ENCODE peak calls at places on chromosomes 12 and 14, in six cellular contexts. A is fibroblast of mammary gland, S is cardiac muscle cell, G is HCT116, E is ovary, Q is lower leg skin. Z is an unnamed sample.
A peak's percentile ranks its signal among the peaks of the same experiment; 100 is the strongest.

GRCh38 chr14:106802413-106803364 is 1276.3 kb downstream of the TMEM121 start:
- DNase-seq in A (no peak), E (no peak), Q (no peak), G (no peak), S (no peak), Z (no peak)

GRCh38 chr14:95493976-95494375 is 22.5 kb downstream of the SYNE3 start:
- DNase-seq in Q (no peak), S (no peak), G (no peak), E (no peak), A (no peak), Z (no peak)

GRCh38 chr12:117469883-117470483 is 108.6 kb upstream of the NOS1 start:
- DNase-seq in E (no peak), G (no peak), A (no peak), S (no peak), Q (no peak), Z (no peak)

GRCh38 chr12:29067430-29067829 is 81.6 kb upstream of the FAR2 start:
- DNase-seq in A (no peak), E (no peak), Q (no peak), S (no peak), G (no peak), Z (no peak)

GRCh38 chr12:123940627-123940966 is 32.0 kb downstream of the CCDC92 start:
- DNase-seq in S (no peak), Q (peak; percentile 29), A (no peak), E (no peak), G (no peak), Z (no peak)

GRCh38 chr12:7161327-7161726 is 28.2 kb upstream of the PEX5 start:
- DNase-seq in S (no peak), A (no peak), E (no peak), Q (no peak), G (no peak), Z (no peak)

GRCh38 chr14:61152851-61153364 is 128.2 kb downstream of the TMEM30B start:
- DNase-seq in E (no peak), G (no peak), A (peak; percentile 93), Q (no peak), S (peak; percentile 66), Z (no peak)

GRCh38 chr14:20631821-20632389 is 9.6 kb downstream of the OR6S1 start:
- DNase-seq in G (no peak), E (peak; percentile 78), Q (peak; percentile 91), S (peak; percentile 80), A (peak; percentile 80), Z (peak; percentile 83)

GRCh38 chr14:92314182-92314581 is 8.8 kb upstream of the SLC24A4 start:
- DNase-seq in G (no peak), E (no peak), A (peak; percentile 42), S (no peak), Q (no peak), Z (no peak)

GRCh38 chr12:108856428-108857157 is 790 bp downstream of the SSH1 start:
- DNase-seq in E (peak; percentile 57), G (no peak), Q (peak; percentile 95), S (peak; percentile 71), A (peak; percentile 78), Z (peak; percentile 76)

GRCh38 chr12:57868870-57869609 is 22.5 kb upstream of the CTDSP2 start:
- DNase-seq in A (no peak), S (no peak), Q (peak; percentile 89), G (no peak), E (no peak), Z (no peak)

GRCh38 chr12:108884116-108885012 is 4.5 kb downstream of the DAO start:
- DNase-seq in Q (no peak), S (peak; percentile 46), A (peak; percentile 42), E (no peak), G (peak; percentile 39), Z (peak; percentile 38)

DNA sequence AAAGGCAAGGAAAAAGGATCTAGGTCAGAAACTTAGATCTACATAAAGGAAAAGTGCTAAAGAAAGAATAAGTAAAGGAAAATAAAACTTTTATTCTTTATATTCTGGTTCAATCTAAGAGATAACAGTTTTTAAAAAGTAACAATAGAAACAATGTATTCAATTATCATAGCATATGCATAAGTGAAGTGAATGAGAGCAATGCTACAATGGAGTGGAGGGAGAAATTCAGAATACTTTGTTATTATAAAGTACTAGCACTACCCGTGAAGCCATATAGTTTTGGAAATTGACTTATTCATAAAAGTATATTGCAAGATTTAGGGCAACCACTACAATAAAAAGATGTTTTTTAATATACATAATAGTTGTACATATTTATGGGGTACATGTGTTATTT is 586.0 kb upstream of the MDGA2 start:
- DNase-seq in E (no peak), S (no peak), A (no peak), G (no peak), Q (no peak), Z (no peak)
- H3K4me3 ChIP-seq in E (no peak overlapping the region), S (no peak overlapping the region), A (no peak overlapping the region), G (no peak overlapping the region), Q (no peak overlapping the region), Z (no peak overlapping the region)

DNA sequence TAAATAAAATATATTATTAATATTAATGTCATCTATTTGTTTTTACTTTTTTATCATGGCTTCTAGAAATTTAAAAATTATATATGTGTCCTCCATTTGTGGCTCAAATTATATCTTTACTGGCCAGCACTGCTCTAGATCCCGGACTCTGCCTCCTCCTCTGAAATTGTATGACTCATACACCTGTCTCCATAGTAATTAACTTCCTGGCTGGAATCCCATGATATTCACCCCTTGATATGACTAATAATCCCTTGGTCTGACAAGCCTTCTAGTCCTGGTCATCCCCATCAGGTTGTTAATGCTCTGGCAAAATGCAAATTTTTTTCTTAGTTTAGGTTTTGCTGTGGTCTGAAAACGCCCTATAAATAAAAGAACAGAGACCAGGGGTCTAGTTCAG is 116.2 kb downstream of the BMP4 start:
- DNase-seq in G (peak; percentile 82), E (no peak), A (no peak), S (peak; percentile 30), Q (no peak), Z (peak; percentile 34)
- H3K4me3 ChIP-seq in G (no peak overlapping the region), E (no peak overlapping the region), A (no peak overlapping the region), S (no peak overlapping the region), Q (no peak overlapping the region), Z (no peak overlapping the region)

GRCh38 chr14:89428556-89429196 is 11.6 kb upstream of the FOXN3 start:
- DNase-seq in E (peak; percentile 52), Q (no peak), G (no peak), S (no peak), A (no peak), Z (no peak)

GRCh38 chr14:89432226-89432625 is 15.2 kb upstream of the FOXN3 start:
- DNase-seq in A (no peak), G (no peak), Q (no peak), E (no peak), S (no peak), Z (no peak)

GRCh38 chr14:89428163-89428523 is 11.1 kb upstream of the FOXN3 start:
- DNase-seq in E (no peak), A (no peak), S (no peak), G (no peak), Q (no peak), Z (no peak)

GRCh38 chr14:89429206-89430091 is 12.4 kb upstream of the FOXN3 start:
- DNase-seq in A (no peak), S (no peak), E (no peak), G (no peak), Q (no peak), Z (peak; percentile 24)

DNA sequence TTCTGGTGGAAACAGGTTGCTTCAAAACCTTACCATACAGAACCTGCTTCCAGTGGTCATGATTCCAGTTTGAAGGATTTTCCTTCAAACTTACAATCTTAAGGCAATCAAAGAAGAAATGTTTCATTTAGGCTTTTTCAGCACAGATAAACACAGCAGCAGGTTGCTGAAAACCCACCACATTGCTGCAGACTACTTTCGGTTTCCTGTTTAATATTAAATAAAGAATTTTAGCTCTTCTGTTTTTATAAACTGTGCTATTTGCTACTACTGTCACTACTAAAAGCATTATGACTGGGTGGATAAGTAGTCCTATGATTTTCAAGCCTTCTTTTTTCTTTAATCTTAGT is 13.2 kb upstream of the FOXN3 start:
- DNase-seq in A (no peak), S (no peak), Q (no peak), E (no peak), G (no peak), Z (no peak)
- H3K4me3 ChIP-seq in A (no peak overlapping the region), S (no peak overlapping the region), Q (no peak overlapping the region), E (peak overlapping the region; percentile 6), G (no peak overlapping the region), Z (no peak overlapping the region)

GRCh38 chr12:125185740-125186470 is 120.7 kb downstream of the AACS start:
- DNase-seq in A (peak; percentile 52), Q (no peak), G (peak; percentile 49), E (peak; percentile 53), S (peak; percentile 82), Z (peak; percentile 85)

GRCh38 chr12:125187148-125187733 is 122.0 kb downstream of the AACS start:
- DNase-seq in S (no peak), A (no peak), G (no peak), Q (no peak), E (no peak), Z (no peak)

GRCh38 chr12:125187780-125188741 is 122.8 kb downstream of the AACS start:
- DNase-seq in Q (no peak), G (no peak), A (no peak), E (no peak), S (no peak), Z (no peak)

GRCh38 chr12:125185311-125185739 is 120.1 kb downstream of the AACS start:
- DNase-seq in S (no peak), Q (no peak), G (no peak), A (no peak), E (peak; percentile 17), Z (peak; percentile 15)

GRCh38 chr12:125186471-125187147 is 121.4 kb downstream of the AACS start:
- DNase-seq in Q (no peak), S (no peak), A (no peak), E (no peak), G (no peak), Z (no peak)
- H3K4me3 ChIP-seq in Q (no peak overlapping the region), S (peak overlapping the region; percentile 50), A (no peak overlapping the region), E (no peak overlapping the region), G (peak overlapping the region; percentile 38), Z (no peak overlapping the region)

Z was measured in hepatocyte.